ENCODE peak calls at places on chromosomes 7 and 10, in six cellular contexts. U is posterior cingulate gyrus, N is GM04504, W is GM23338, Z is GDM1, K is progenitor cell of endocrine pancreas. D is an unnamed sample.

GRCh38 chr10:128641998-128642397 is 515.8 kb upstream of the MKI67 start:
- DNase-seq in K (no peak), W (no peak), N (no peak), U (no peak), Z (no peak), D (no peak)

GRCh38 chr10:68954904-68955303 is 1.1 kb upstream of the DDX21 start:
- DNase-seq in K (no peak), Z (no peak), N (no peak), U (no peak), W (no peak), D (no peak)

GRCh38 chr7:97006146-97006950 is 995 bp downstream of the DLX6 start:
- DNase-seq in K (peak; percentile 52), N (no peak), Z (no peak), W (peak; percentile 90), U (no peak), D (no peak)

GRCh38 chr7:152050547-152050971 is 25.1 kb downstream of the GALNT11 start:
- DNase-seq in N (no peak), Z (no peak), K (no peak), U (no peak), W (no peak), D (no peak)

GRCh38 chr10:117264776-117265175 is 23.9 kb downstream of the SLC18A2 start:
- DNase-seq in W (no peak), Z (no peak), K (no peak), N (no peak), U (no peak), D (no peak)

GRCh38 chr10:36114141-36114540 is 472.0 kb upstream of the FZD8 start:
- DNase-seq in N (no peak), K (no peak), U (no peak), Z (no peak), W (no peak), D (no peak)

GRCh38 chr7:129363-130221 is 62.8 kb upstream of the FAM20C start:
- DNase-seq in U (peak; percentile 65), N (peak; percentile 62), K (no peak), W (no peak), Z (no peak), D (no peak)

GRCh38 chr10:72340510-72340895 is 14.2 kb downstream of the DNAJB12 start:
- DNase-seq in W (peak; percentile 86), U (peak; percentile 74), N (no peak), K (peak; percentile 55), Z (peak; percentile 20), D (no peak)

GRCh38 chr7:3648276-3648675 is 347.2 kb downstream of the SDK1 start:
- DNase-seq in U (no peak), Z (no peak), W (no peak), K (no peak), N (no peak), D (no peak)

GRCh38 chr7:725223-726005 is 1.1 kb upstream of the DNAAF5 start:
- DNase-seq in U (no peak), Z (no peak), W (no peak), K (no peak), N (no peak), D (no peak)

GRCh38 chr7:16323313-16323712 is 98.0 kb downstream of the CRPPA start:
- DNase-seq in Z (no peak), W (no peak), K (no peak), N (no peak), U (no peak), D (no peak)

D was measured in omental fat pad.